ENCODE peak calls at places on chromosomes 6 and 20, in four cellular contexts. E, Q, U and I are unnamed samples.

GRCh38 chr6:66508433-66508832 is 801.4 kb upstream of the EYS start:
- DNase-seq in E (no peak), Q (no peak), U (no peak), I (no peak)

GRCh38 chr20:672975-673604 is 2.5 kb downstream of the SCRT2 start:
- DNase-seq in E (no peak), Q (no peak), U (no peak), I (no peak)

GRCh38 chr6:139732451-139732850 is 358.0 kb upstream of the CITED2 start:
- DNase-seq in E (no peak), Q (peak), U (peak), I (peak)

GRCh38 chr6:3325210-3325609 is 66.5 kb downstream of the PSMG4 start:
- DNase-seq in E (no peak), Q (peak), U (no peak), I (peak)

GRCh38 chr6:30898750-30899360 is 9.2 kb upstream of the GTF2H4 start:
- DNase-seq in E (no peak), Q (no peak), U (no peak), I (no peak)

GRCh38 chr20:11807070-11807741 is 110.5 kb upstream of the BTBD3 start:
- DNase-seq in E (no peak), Q (peak), U (no peak), I (no peak)

GRCh38 chr20:36836591-36837329 is 39.2 kb upstream of the TLDC2 start:
- DNase-seq in E (no peak), Q (peak), U (peak), I (peak)

GRCh38 chr6:34723203-34723602 is 26.6 kb upstream of the ILRUN start:
- DNase-seq in E (no peak), Q (peak), U (no peak), I (no peak)

GRCh38 chr6:99933129-99933528 is 60.9 kb downstream of the MCHR2 start:
- DNase-seq in E (no peak), Q (peak), U (no peak), I (no peak)

GRCh38 chr6:38432479-38432878 is 207.2 kb downstream of the BTBD9 start:
- DNase-seq in E (no peak), Q (peak), U (no peak), I (no peak)

GRCh38 chr6:100554228-100554627 is 89.5 kb upstream of the SIM1 start:
- DNase-seq in E (no peak), Q (no peak), U (no peak), I (no peak)

GRCh38 chr6:111788779-111789276 is 84.4 kb downstream of the FYN start:
- DNase-seq in E (no peak), Q (no peak), U (no peak), I (no peak)

GRCh38 chr6:45655630-45656422 is 278.1 kb upstream of the SUPT3H start:
- DNase-seq in E (no peak), Q (peak), U (no peak), I (no peak)

GRCh38 chr6:18488526-18489270 is 101.5 kb downstream of the RNF144B start:
- DNase-seq in E (no peak), Q (peak), U (no peak), I (no peak)

GRCh38 chr6:148152244-148152643 is 190.4 kb upstream of the SASH1 start:
- DNase-seq in E (no peak), Q (no peak), U (no peak), I (no peak)

GRCh38 chr6:129098061-129098553 is 215.2 kb downstream of the LAMA2 start:
- DNase-seq in E (no peak), Q (no peak), U (no peak), I (no peak)

GRCh38 chr6:11426571-11426970 is 111.0 kb upstream of the TMEM170B start:
- DNase-seq in E (no peak), Q (no peak), U (no peak), I (no peak)

GRCh38 chr6:106159531-106159940 is 73.4 kb downstream of the PRDM1 start:
- DNase-seq in E (no peak), Q (peak), U (no peak), I (no peak)

GRCh38 chr6:137976430-137976829 is 109.4 kb downstream of the TNFAIP3 start:
- DNase-seq in E (no peak), Q (no peak), U (no peak), I (no peak)

DNA sequence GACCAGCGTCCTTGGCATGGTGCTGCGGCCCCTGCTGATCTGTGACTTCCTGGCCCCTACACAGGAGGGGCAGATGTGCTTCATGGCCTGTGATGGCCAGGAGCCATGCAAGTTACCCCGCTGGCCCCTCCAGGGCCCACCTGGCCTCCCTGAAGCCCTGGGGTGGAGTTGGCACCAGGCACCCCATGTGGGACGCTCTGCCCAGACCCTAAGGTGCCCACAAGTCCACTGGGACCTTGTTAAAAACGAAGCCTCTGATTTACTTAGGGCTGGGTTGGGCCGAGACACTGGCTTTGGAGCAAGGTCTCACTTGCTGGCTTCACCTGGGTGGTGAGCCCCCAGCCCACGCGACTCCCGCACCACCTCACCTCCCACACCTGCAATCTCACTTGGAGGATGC is 139.0 kb downstream of the PHACTR3 start:
- DNase-seq in E (no peak), Q (no peak), U (no peak), I (no peak)
- H3K27ac ChIP-seq in E (no peak), Q (no peak), U (no peak), I (no peak)

GRCh38 chr6:160395187-160395586 is 47.0 kb downstream of the SLC22A3 start:
- DNase-seq in E (no peak), Q (no peak), U (no peak), I (no peak)
- H3K27ac ChIP-seq in E (no peak), Q (no peak), U (no peak), I (peak)

DNA sequence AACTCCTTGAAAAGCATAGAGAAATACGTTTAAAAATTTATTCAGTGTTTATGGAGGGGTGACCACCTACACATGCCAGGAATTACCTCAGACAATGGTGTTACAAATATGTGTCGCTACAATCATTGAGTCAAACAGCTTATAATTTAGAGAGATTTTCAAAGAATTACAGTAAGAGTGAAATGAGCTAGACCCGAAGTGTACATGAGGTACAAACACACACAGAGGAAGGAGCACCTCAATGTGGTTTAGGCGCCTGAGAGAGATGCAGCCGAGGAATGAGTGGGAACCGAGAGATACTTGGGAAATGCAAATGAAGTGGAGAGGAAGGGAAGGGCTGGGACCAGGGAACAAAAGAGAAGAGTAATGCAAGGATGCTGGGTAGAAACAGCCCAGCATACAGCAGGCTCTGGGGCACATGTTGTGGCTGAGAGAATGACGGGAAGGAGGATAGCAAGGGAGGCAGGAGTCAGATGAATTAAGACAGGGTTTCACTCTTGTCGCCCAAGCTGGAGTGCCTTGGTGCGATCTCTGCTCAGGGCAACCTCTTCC is 15.5 kb downstream of the EEF1E1 start:
- DNase-seq in E (no peak), Q (no peak), U (no peak), I (no peak)
- H3K27ac ChIP-seq in E (no peak), Q (no peak), U (no peak), I (no peak)

DNA sequence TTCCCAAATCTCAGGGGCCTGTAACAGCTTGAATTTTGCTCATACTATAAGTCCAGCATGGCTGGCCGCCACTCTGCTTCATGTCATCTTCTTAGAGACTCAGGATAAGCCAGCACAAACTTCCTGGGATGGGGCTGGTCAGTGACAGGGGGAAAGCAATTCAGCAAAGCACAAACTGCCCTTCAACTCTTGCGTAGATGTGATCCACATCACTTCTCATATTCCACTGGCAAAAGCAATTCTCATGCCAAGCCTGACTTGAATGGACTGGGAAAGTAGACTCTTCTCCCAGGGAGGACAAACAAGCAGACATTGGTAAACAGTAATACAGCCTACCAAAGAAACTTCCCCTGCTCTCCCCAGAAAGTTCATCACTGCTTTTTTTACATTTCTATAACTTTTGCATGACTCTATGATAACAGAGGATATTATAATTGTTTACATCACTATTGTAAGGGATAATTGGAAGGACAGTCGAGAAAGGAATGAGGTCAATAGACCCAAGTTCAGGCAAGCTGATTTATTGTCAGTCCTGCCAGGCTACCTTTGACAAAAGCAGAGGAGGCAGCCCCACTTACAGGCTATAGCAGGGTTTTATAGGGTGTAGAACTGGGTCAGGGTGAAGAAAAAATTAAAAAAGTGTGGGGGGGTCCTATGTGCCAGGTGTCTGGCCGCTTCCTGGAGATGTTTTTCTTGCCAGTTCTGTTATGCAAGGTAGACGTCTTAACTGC is 37.4 kb downstream of the RBM24 start:
- DNase-seq in E (no peak), Q (no peak), U (peak), I (no peak)
- H3K27ac ChIP-seq in E (no peak), Q (no peak), U (peak), I (no peak)

GRCh38 chr6:89371849-89372505 is 19.5 kb upstream of the UBE2J1 start:
- DNase-seq in E (peak), Q (peak), U (peak), I (peak)

GRCh38 chr6:89375902-89376301 is 23.4 kb upstream of the UBE2J1 start:
- DNase-seq in E (no peak), Q (no peak), U (no peak), I (no peak)

GRCh38 chr6:89372506-89372901 is 20.0 kb upstream of the UBE2J1 start:
- DNase-seq in E (no peak), Q (no peak), U (no peak), I (no peak)

GRCh38 chr6:89378628-89379027 is 26.1 kb upstream of the UBE2J1 start:
- DNase-seq in E (no peak), Q (no peak), U (no peak), I (no peak)

DNA sequence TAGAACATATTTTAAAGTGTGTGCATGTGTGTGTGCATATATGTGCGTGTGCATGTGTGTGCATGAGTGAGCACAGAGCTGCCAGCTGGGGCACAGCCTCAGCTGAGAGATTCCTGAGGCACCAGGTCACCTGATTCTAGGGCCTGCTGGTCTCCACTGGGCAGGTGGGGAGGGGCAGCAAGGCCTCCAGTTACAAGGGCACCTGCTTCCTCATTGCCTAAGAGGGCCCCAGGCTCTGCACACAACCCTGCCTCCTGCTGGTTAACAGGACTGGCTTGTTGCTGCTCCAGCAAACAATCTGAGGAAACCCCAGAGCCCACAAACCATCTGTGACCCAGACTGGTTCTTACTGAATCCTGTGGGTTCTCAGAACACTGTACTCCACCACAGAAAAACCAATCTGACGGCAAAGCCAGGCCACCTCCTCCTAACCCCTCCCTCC is 22.9 kb upstream of the UBE2J1 start:
- DNase-seq in E (no peak), Q (no peak), U (peak), I (no peak)
- H3K27ac ChIP-seq in E (no peak), Q (no peak), U (peak), I (no peak)

DNA sequence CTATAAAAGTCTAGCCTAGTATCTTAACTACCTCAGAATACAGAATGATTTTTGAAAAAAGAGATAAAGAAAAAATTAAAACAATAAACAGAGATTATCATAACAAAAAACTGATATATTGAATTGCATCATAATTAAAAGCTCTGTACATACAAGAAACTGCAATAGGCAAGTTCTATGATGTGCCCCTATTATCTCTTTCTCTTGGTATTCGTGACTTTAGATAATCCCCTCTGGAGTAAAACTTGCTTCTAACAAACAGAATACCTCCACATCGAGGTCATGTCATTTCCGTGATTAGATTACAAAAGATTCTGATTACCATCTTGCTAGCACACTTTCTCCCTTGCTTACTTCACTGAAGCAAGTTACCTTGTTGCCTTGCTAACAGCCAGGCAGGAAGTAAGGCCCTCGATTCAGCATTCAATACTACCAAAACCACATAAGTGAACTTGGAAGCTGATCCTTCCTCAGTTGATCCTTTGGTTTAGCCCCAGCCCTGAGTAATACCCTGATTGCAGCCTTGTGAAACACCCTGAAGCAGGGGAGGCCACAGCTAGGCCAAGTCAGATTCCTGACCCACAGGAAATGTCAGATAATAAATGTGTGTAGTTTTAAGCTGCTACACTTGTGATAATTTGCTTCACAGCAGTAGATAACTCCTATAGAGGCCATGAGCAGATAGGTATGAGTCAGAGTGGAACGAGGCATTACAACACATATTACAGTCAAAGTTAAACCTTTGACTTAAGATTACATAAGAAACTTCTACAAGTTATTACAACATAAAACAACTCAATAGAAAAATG is 53.7 kb upstream of the TMX4 start:
- DNase-seq in E (no peak), Q (peak), U (no peak), I (no peak)
- H3K27ac ChIP-seq in E (no peak), Q (peak), U (no peak), I (no peak)

GRCh38 chr6:109010703-109011102 is 83.9 kb downstream of the SESN1 start:
- DNase-seq in E (no peak), Q (no peak), U (no peak), I (no peak)

GRCh38 chr6:109008537-109008950 is 86.1 kb downstream of the SESN1 start:
- DNase-seq in E (no peak), Q (no peak), U (no peak), I (no peak)

GRCh38 chr6:109009761-109010612 is 84.7 kb downstream of the SESN1 start:
- DNase-seq in E (no peak), Q (no peak), U (no peak), I (no peak)

GRCh38 chr6:109008061-109008460 is 86.6 kb downstream of the SESN1 start:
- DNase-seq in E (no peak), Q (no peak), U (no peak), I (no peak)

DNA sequence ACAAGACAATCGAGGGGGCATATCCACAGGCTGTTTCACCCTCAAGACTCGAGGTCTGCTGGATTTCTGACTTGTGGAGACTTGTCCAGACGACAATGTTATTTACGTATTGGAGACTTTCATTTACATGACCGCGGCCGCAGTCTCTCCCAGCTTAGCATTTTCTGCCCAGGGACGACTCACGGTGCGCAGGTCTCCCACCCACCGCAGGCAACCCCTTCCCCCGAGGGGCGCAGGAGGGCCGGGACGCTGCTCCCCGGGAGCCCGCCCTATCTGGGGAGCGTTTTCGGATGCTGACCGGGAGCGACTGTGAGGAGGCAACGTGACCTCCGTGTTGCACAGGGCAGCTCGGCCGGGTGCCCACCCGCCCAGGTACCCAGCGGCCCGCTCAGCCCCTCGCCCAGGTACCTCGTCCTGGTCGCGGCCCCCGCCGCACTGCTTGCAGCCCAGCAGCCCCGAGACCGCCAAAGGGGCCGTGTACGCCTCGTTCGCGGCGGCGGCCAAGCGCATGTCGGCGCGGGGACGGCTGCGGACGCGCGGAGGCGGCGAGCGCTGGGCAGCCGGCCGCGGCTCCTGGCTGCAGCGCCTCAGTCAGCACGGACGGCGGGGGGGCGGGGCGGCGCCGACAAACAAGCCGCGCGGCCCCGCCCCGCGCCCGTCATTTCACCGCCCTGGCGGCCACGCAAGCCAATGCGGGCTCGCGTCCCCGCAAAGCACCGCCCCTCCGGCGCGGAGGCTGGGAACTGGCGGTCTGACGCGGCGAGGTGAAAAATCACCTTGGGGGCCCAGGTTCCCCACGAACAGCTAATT is 85.5 kb downstream of the SESN1 start:
- DNase-seq in E (peak), Q (peak), U (peak), I (peak)
- H3K27ac ChIP-seq in E (peak), Q (peak), U (peak), I (peak)

GRCh38 chr6:53369051-53369450 is 20.3 kb upstream of the ELOVL5 start:
- DNase-seq in E (no peak), Q (no peak), U (no peak), I (no peak)
- H3K27ac ChIP-seq in E (no peak), Q (no peak), U (no peak), I (no peak)

DNA sequence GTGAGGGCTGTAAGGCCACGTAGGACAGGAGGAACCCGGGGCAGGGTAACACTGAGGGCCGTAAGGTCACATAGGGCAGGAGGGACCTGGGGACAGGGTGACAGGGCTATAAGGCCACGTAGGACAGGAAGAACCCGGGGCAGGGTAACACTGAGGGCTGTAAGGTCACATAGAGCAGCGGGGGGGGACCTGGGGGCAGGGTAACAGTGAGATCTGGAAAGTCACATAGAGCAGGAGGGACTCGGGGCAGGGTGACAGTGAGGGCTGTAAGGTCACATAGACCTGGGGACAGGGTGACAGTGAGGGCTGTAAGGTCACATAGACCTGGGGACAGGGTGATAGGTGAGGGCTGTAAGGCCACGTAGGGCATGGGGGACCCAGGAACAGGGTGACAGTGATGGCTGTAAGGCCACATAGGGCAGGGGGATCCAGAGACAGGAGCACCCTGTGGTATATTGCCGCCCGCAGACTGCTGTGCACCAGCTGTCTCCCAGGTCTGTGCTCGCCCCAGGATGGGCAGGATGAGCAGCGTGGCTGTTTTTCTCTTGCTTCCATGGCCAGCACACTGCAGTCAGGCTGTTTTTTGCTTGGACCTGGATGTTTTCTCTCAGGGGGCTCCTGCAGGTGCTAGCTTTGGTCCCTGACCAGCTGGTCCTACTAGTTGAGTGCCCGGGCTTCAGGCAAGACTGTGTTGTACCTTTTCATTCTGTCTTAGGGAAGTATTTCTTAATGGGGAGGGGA is 55.7 kb downstream of the SYTL3 start:
- DNase-seq in E (no peak), Q (no peak), U (no peak), I (no peak)
- H3K27ac ChIP-seq in E (no peak), Q (no peak), U (no peak), I (peak)

GRCh38 chr6:169556758-169557505 is 144.9 kb downstream of the WDR27 start:
- DNase-seq in E (no peak), Q (no peak), U (no peak), I (no peak)
- H3K27ac ChIP-seq in E (no peak), Q (no peak), U (no peak), I (peak)